ENCODE peak calls at places on chromosomes 13 and 19, in four cellular contexts. One of them, this sample, is unnamed.

GRCh38 chr13:44420376-44421220 is 47.0 kb downstream of the SERP2 start:
- DNase-seq in H1: peak; percentile 49
- DNase-seq in GM12878: no peak
- DNase-seq in GM12891: no peak
- DNase-seq in this sample: no peak

GRCh38 chr13:73717632-73718031 is 416.6 kb downstream of the KLF12 start:
- DNase-seq in GM12891: no peak
- DNase-seq in GM12878: no peak
- DNase-seq in H1: no peak
- DNase-seq in this sample: no peak

GRCh38 chr13:46934749-46935148 is 37.9 kb upstream of the HTR2A start:
- DNase-seq in H1: no peak
- DNase-seq in GM12891: no peak
- DNase-seq in GM12878: no peak
- DNase-seq in this sample: no peak

GRCh38 chr13:24625870-24626419 is 54.3 kb upstream of the ATP12A start:
- DNase-seq in GM12878: no peak
- DNase-seq in GM12891: peak; percentile 40
- DNase-seq in H1: no peak
- DNase-seq in this sample: no peak

GRCh38 chr13:75830842-75831241 is 194.7 kb downstream of the LMO7 start:
- DNase-seq in H1: no peak
- DNase-seq in GM12891: no peak
- DNase-seq in GM12878: no peak
- DNase-seq in this sample: no peak

GRCh38 chr19:6278740-6279619 is 795 bp downstream of the MLLT1 start:
- DNase-seq in GM12878: no peak
- DNase-seq in H1: peak; percentile 52
- DNase-seq in GM12891: no peak
- DNase-seq in this sample: no peak

GRCh38 chr13:26695360-26695705 is 65.3 kb downstream of the GPR12 start:
- DNase-seq in GM12891: no peak
- DNase-seq in H1: no peak
- DNase-seq in GM12878: no peak
- DNase-seq in this sample: no peak

GRCh38 chr13:51477653-51478324 is 25.0 kb upstream of the INTS6 start:
- DNase-seq in GM12878: no peak
- DNase-seq in GM12891: no peak
- DNase-seq in H1: no peak
- DNase-seq in this sample: no peak

GRCh38 chr19:50030937-50031336 is 5.1 kb downstream of the ZNF473 start:
- DNase-seq in GM12891: no peak
- DNase-seq in H1: no peak
- DNase-seq in GM12878: no peak
- DNase-seq in this sample: no peak

GRCh38 chr13:91406619-91407018 is 8.2 kb downstream of the GPC5 start:
- DNase-seq in GM12878: no peak
- DNase-seq in H1: peak; percentile 63
- DNase-seq in GM12891: no peak
- DNase-seq in this sample: no peak

GRCh38 chr13:43111887-43112400 is 88.6 kb downstream of the DNAJC15 start:
- DNase-seq in GM12878: no peak
- DNase-seq in GM12891: no peak
- DNase-seq in H1: no peak
- DNase-seq in this sample: no peak

GRCh38 chr13:36366023-36366422 is 19.8 kb upstream of the SPART start:
- DNase-seq in GM12878: no peak
- DNase-seq in GM12891: no peak
- DNase-seq in H1: no peak
- DNase-seq in this sample: no peak

GRCh38 chr19:53333071-53333465 is 481 bp upstream of the ZNF845 start:
- DNase-seq in GM12878: no peak
- DNase-seq in H1: no peak
- DNase-seq in GM12891: no peak
- DNase-seq in this sample: no peak
- TF ChIP-seq TAF1 in GM12878: no peak
- TF ChIP-seq TAF1 in H1: no peak
- TF ChIP-seq TAF1 in GM12891: no peak
- TF ChIP-seq TAF1 in this sample: no peak

DNA sequence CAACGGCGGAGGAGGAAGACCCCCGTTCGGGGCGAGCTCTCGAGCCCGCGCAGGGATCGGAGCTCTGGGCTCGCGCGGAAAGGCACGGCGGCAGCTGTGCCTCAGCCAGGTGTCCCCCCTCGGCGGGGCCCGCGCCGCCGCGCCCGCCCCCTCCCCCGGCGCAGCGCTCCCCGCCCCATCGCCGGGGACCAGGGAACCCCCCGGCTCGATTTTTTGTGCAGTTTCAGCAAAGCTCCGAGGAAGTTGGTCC is 110.0 kb downstream of the KCNRG start:
- DNase-seq in GM12891: peak; percentile 22
- DNase-seq in GM12878: no peak
- DNase-seq in H1: no peak
- DNase-seq in this sample: no peak
- TF ChIP-seq TAF1 in GM12891: no peak
- TF ChIP-seq TAF1 in GM12878: no peak
- TF ChIP-seq TAF1 in H1: no peak
- TF ChIP-seq TAF1 in this sample: no peak

DNA sequence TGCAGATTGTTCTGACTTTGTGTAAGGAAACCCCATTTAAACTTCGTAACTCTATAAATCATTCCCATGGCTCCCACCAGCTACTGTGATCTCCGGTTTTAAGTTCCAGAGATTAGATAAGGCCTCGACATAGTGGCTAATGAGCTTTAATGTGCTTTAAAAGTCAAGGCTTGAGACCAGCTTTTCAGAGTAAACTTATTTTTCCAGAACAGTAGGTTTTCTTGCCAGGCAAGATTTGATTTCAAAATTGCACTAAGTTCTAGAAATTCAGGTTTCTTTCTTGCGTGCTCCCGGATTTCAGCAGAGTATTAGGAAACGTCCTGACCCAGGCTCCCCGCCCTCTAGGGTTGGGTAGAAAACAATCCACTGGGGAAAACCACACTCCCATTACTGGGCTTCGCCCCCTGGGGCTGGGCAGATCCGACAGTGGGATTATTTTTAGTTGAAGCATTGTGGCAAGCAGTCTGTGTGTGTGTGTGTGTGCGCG is 43.3 kb downstream of the CRYL1 start:
- DNase-seq in H1: no peak
- DNase-seq in GM12891: no peak
- DNase-seq in GM12878: no peak
- DNase-seq in this sample: no peak
- TF ChIP-seq TAF1 in H1: no peak
- TF ChIP-seq TAF1 in GM12891: no peak
- TF ChIP-seq TAF1 in GM12878: no peak
- TF ChIP-seq TAF1 in this sample: no peak

GRCh38 chr13:31073859-31074718 is 87.6 kb downstream of the HSPH1 start:
- DNase-seq in H1: no peak
- DNase-seq in GM12878: peak; percentile 89
- DNase-seq in GM12891: peak; percentile 49
- DNase-seq in this sample: peak; percentile 50
- TF ChIP-seq TAF1 in H1: no peak
- TF ChIP-seq TAF1 in GM12878: no peak
- TF ChIP-seq TAF1 in GM12891: no peak
- TF ChIP-seq TAF1 in this sample: no peak

GRCh38 chr19:38695832-38696732 is 48.2 kb downstream of the CAPN12 start:
- DNase-seq in GM12891: no peak
- DNase-seq in GM12878: no peak
- DNase-seq in H1: no peak
- DNase-seq in this sample: no peak

GRCh38 chr19:38691938-38692457 is 44.5 kb downstream of the ACTN4 start:
- DNase-seq in GM12891: no peak
- DNase-seq in H1: no peak
- DNase-seq in GM12878: no peak
- DNase-seq in this sample: no peak

GRCh38 chr19:38692458-38693379 is 45.3 kb downstream of the ACTN4 start:
- DNase-seq in GM12878: no peak
- DNase-seq in GM12891: no peak
- DNase-seq in H1: no peak
- DNase-seq in this sample: no peak

GRCh38 chr19:38695319-38695683 is 47.9 kb downstream of the ACTN4 start:
- DNase-seq in H1: no peak
- DNase-seq in GM12878: no peak
- DNase-seq in GM12891: no peak
- DNase-seq in this sample: no peak

DNA sequence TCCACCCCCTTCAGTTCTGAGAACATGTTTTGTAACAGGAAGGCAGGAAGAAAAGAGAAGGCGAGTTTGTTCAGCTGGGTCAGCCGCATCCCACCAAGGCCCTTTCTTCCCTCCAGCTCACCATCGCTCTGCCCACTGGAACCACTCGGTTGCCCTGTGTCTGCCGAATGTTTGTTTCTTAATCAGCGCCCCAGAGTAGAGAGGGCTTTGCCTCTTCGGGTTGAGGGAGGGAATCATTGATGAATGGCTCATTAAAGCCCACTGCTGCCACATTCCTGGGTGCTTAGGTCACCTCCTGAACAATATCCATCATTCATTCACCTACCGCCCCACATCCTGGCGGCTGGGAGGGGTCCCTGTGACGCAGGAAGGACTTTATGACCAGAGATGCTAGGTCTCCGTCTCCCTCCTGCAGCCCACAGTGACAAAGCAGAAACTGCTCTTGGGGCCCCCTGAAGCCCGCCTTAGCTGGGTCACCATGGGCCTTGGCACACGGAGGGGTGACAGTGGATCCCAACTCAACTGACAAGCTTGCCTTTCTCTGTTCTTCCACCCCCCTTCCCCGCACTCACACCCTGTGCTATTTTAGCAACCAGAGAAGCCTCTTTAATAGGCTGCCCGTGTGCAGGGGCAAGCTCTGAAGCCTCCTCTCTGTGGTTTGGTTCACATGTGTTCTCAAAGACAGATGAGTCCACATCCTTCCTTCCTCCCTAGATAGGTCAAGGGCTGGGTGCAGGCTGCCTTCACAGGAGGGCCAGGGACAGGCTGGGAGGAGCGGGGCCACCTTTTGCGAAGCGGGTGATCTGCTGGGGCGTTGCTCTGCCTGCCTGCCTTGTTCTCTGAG is 46.2 kb downstream of the ACTN4 start:
- DNase-seq in GM12891: peak; percentile 72
- DNase-seq in GM12878: no peak
- DNase-seq in H1: no peak
- DNase-seq in this sample: peak; percentile 71
- TF ChIP-seq TAF1 in GM12891: no peak
- TF ChIP-seq TAF1 in GM12878: no peak
- TF ChIP-seq TAF1 in H1: no peak
- TF ChIP-seq TAF1 in this sample: no peak

GRCh38 chr19:14979136-14979497 is 547 bp downstream of the SLC1A6 start:
- DNase-seq in GM12891: no peak
- DNase-seq in H1: no peak
- DNase-seq in GM12878: no peak
- DNase-seq in this sample: no peak
- TF ChIP-seq TAF1 in GM12891: no peak
- TF ChIP-seq TAF1 in H1: no peak
- TF ChIP-seq TAF1 in GM12878: no peak
- TF ChIP-seq TAF1 in this sample: no peak

GRCh38 chr19:996051-996838 is 4.0 kb upstream of the GRIN3B start:
- DNase-seq in GM12878: no peak
- DNase-seq in H1: peak; percentile 77
- DNase-seq in GM12891: peak; percentile 69
- DNase-seq in this sample: no peak
- TF ChIP-seq TAF1 in GM12878: no peak
- TF ChIP-seq TAF1 in H1: no peak
- TF ChIP-seq TAF1 in GM12891: no peak
- TF ChIP-seq TAF1 in this sample: no peak

GRCh38 chr19:42375415-42376176 is 14.5 kb downstream of the CNFN start:
- DNase-seq in H1: no peak
- DNase-seq in GM12891: no peak
- DNase-seq in GM12878: no peak
- DNase-seq in this sample: no peak

GRCh38 chr19:42378225-42378929 is 11.7 kb downstream of the CNFN start:
- DNase-seq in H1: no peak
- DNase-seq in GM12878: no peak
- DNase-seq in GM12891: no peak
- DNase-seq in this sample: no peak

GRCh38 chr19:42374826-42375376 is 15.2 kb downstream of the CNFN start:
- DNase-seq in H1: no peak
- DNase-seq in GM12891: no peak
- DNase-seq in GM12878: no peak
- DNase-seq in this sample: no peak

GRCh38 chr19:42376177-42376555 is 13.9 kb downstream of the CNFN start:
- DNase-seq in GM12878: no peak
- DNase-seq in H1: no peak
- DNase-seq in GM12891: no peak
- DNase-seq in this sample: no peak

DNA sequence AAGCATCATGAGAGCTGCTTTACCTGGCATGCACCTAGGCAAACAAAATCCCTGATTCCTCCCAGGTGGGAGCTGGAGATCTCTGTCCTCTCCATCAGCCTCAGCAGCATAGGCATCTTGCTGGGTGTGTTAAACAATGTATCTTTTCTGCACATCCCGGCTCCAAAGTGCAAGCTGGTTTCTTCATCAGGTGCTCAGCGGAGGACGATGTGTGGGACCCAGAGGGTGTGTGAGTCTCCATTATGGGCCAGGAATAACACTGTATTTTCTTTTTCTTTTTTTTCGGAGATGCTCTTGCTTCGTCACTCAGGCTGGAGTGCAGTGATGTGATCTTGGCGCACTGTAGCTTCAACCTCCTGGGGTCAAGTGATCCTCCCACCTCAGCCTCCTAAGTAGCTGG is 9.9 kb downstream of the CNFN start:
- DNase-seq in GM12878: no peak
- DNase-seq in GM12891: no peak
- DNase-seq in H1: no peak
- DNase-seq in this sample: no peak
- TF ChIP-seq TAF1 in GM12878: no peak
- TF ChIP-seq TAF1 in GM12891: no peak
- TF ChIP-seq TAF1 in H1: no peak
- TF ChIP-seq TAF1 in this sample: no peak

DNA sequence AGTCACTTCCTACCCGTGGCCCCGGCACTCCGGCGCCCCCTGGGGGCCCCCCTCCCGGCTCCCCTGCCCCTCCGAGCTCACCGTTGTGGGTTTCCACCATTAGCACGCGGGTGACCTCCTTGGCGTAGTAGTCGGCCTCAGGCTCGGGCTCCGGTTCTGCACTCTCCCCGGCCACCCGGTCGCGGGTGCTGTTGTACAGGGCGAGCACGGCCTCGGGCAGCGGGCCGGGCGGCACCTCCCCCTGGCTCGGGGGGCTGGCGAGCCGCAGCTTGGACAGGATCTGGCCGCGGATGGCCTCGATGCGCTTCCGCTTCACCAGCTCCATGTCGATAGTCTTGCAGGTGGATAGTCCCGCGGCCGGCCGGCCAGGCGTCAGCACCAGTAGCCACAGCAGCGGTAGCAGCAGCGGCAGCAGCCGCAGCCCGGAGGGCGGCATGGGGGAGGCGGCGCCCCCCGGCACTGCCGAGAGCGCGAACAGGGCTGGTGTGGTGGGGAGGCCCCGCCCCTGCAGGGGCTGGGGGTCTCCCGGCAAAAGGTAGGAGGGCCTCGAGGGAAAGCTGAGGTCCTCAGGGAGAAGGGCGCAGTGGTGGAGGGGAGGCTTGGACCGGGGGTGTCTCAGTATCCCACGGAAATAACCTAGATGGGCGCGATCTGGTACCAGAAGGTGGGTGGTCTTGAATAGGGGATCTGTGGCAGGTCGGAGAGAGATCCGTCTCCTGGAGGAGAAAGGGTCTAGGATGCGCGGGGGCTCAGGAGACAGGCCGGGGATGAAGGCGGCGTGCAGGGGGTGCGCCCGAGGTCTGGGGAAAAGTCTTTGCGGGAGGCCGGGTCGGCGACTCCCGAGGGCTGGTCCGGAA is 885 bp downstream of the TGFB1 start:
- DNase-seq in H1: peak; percentile 88
- DNase-seq in GM12891: peak; percentile 74
- DNase-seq in GM12878: no peak
- DNase-seq in this sample: peak; percentile 78
- TF ChIP-seq TAF1 in H1: no peak
- TF ChIP-seq TAF1 in GM12891: no peak
- TF ChIP-seq TAF1 in GM12878: peak; percentile 17
- TF ChIP-seq TAF1 in this sample: peak; percentile 32

This sample was measured in GM12892.